ENCODE peak calls at places on chromosomes 7 and 10, in six cellular contexts. Y, B, L, Z, E and D are unnamed samples.

GRCh38 chr10:58842860-58843376 is 330.2 kb downstream of the BICC1 start:
- DNase-seq in Y (no peak), B (no peak), L (no peak), Z (no peak), E (no peak), D (no peak)

GRCh38 chr7:262251-262572 is 27.8 kb upstream of the FOXL3 start:
- DNase-seq in Y (no peak), B (no peak), L (no peak), Z (no peak), E (no peak), D (no peak)

GRCh38 chr10:91115618-91116390 is 104.7 kb upstream of the PCGF5 start:
- DNase-seq in Y (no peak), B (no peak), L (no peak), Z (no peak), E (no peak), D (no peak)

GRCh38 chr10:59865101-59865500 is 41.3 kb downstream of the CCDC6 start:
- DNase-seq in Y (peak; percentile 33), B (peak; percentile 70), L (peak; percentile 23), Z (peak; percentile 63), E (peak; percentile 79), D (peak; percentile 57)

GRCh38 chr10:95327367-95327766 is 36.6 kb upstream of the PDLIM1 start:
- DNase-seq in Y (peak; percentile 14), B (peak; percentile 51), L (no peak), Z (peak; percentile 65), E (peak; percentile 56), D (peak; percentile 52)

GRCh38 chr10:66637273-66638036 is 288.4 kb upstream of the LRRTM3 start:
- DNase-seq in Y (no peak), B (peak; percentile 28), L (peak; percentile 1), Z (no peak), E (no peak), D (no peak)

GRCh38 chr10:58385784-58386112 is 538 bp downstream of the TFAM start:
- DNase-seq in Y (peak; percentile 76), B (peak; percentile 45), L (peak; percentile 42), Z (peak; percentile 59), E (peak; percentile 6), D (peak; percentile 30)

GRCh38 chr10:72692897-72693598 is 1.1 kb downstream of the MCU start:
- DNase-seq in Y (peak; percentile 34), B (peak; percentile 26), L (no peak), Z (no peak), E (no peak), D (no peak)

GRCh38 chr7:102891693-102892261 is 21.0 kb upstream of the LRRC17 start:
- DNase-seq in Y (no peak), B (peak; percentile 69), L (peak; percentile 36), Z (no peak), E (peak; percentile 38), D (no peak)

GRCh38 chr7:46900312-46901263 is 681.3 kb downstream of the TNS3 start:
- DNase-seq in Y (no peak), B (no peak), L (no peak), Z (no peak), E (no peak), D (no peak)

GRCh38 chr10:6753644-6754043 is 173.6 kb upstream of the PRKCQ start:
- DNase-seq in Y (peak; percentile 76), B (no peak), L (no peak), Z (no peak), E (no peak), D (no peak)

GRCh38 chr7:128322040-128322643 is 21.6 kb downstream of the RBM28 start:
- DNase-seq in Y (peak; percentile 34), B (peak; percentile 37), L (peak; percentile 54), Z (no peak), E (peak; percentile 18), D (no peak)

GRCh38 chr7:55526770-55527169 is 45.5 kb downstream of the VOPP1 start:
- DNase-seq in Y (peak; percentile 85), B (no peak), L (no peak), Z (peak; percentile 72), E (no peak), D (no peak)

GRCh38 chr10:11135709-11136108 is 118.0 kb downstream of the CELF2 start:
- DNase-seq in Y (no peak), B (no peak), L (no peak), Z (no peak), E (no peak), D (no peak)

GRCh38 chr10:34967411-34967880 is 122.7 kb downstream of the CUL2 start:
- DNase-seq in Y (no peak), B (no peak), L (no peak), Z (no peak), E (peak; percentile 31), D (peak; percentile 60)

GRCh38 chr10:127467793-127468192 is 81.3 kb upstream of the NPS start:
- DNase-seq in Y (no peak), B (no peak), L (no peak), Z (no peak), E (no peak), D (no peak)

GRCh38 chr7:30584415-30584814 is 10.3 kb upstream of the GARS1 start:
- DNase-seq in Y (no peak), B (no peak), L (no peak), Z (no peak), E (no peak), D (no peak)

GRCh38 chr7:30583181-30583580 is 11.5 kb upstream of the GARS1 start:
- DNase-seq in Y (no peak), B (no peak), L (no peak), Z (no peak), E (no peak), D (no peak)

GRCh38 chr7:30585675-30586074 is 9.0 kb upstream of the GARS1 start:
- DNase-seq in Y (no peak), B (no peak), L (no peak), Z (no peak), E (no peak), D (no peak)

DNA sequence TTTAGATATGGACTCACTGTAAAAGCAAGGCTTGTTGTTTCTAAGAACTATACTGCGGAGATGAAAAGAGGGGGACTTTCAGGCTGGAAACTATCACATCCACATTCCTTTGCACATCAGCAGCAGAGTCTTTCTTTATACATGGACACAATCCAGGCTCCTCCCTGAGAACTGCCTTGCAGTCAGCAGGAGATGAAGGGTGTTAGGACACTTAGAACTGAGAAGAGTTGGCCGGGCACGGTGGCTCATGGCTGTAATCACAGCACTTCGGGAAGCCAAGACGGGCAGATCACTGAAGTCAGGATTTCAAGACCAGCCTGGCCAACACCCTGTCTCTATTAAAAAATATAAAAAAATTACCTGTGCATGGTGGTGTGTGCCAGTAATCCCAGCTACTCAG is 9.7 kb upstream of the GARS1 start:
- DNase-seq in Y (no peak), B (no peak), L (no peak), Z (no peak), E (no peak), D (no peak)
- H3K27ac ChIP-seq in Y (no peak overlapping the region), B (no peak overlapping the region), L (no peak overlapping the region), Z (no peak overlapping the region), E (no peak overlapping the region), D (no peak overlapping the region)

DNA sequence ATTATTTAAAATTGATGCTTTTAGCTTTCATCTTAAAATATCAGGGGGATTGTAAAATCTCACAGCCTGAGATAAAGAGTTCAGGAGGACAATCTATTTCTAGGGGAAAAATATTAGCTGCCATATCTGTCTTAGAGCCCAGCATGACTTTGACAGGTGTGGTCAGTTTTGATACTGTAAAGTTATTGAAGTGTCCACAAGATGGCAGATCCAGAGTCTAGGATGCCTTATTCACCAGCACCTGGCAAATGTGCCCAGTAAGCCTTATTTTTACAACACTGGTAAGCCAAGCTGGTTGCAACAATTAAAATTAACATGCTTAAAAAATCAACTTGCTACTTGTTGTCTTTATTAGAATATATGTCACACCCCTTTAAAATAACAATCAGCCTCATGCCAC is 579.3 kb downstream of the SH2D4B start:
- DNase-seq in Y (no peak), B (no peak), L (peak; percentile 9), Z (no peak), E (no peak), D (no peak)
- TF ChIP-seq CTCF in Y (peak; percentile 11), B (no peak), L (no peak), Z (no peak), E (no peak), D (no peak)

DNA sequence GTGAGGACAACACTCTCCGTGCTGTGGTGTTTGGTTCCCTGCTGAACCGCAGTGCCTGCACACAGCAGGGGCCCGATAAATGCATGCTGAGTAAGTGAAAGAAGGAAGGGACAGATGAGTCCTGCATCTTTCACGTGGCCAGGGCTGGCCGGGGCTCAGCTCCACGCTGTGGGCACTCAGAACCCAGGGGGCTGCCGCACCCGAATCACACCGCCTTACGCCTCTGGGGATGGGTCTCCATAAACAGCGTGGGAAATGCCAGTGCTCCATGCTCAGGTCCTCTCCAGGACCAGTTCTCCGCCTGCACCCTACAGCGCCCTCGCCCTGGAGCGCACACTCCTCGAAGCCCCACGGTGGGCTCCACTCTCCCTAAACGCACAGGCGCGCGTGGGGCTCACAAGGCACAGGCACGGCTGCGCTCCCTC is 38.1 kb downstream of the RASGEF1A start:
- DNase-seq in Y (no peak), B (no peak), L (no peak), Z (peak; percentile 47), E (no peak), D (no peak)
- H3K4me3 ChIP-seq in Y (peak overlapping the region; percentile 76), B (no peak overlapping the region), L (peak overlapping the region; percentile 79), Z (peak overlapping the region; percentile 52), E (no peak overlapping the region), D (no peak overlapping the region)

GRCh38 chr7:139675127-139676110 is 102.4 kb downstream of the HIPK2 start:
- DNase-seq in Y (no peak), B (no peak), L (no peak), Z (no peak), E (peak; percentile 48), D (no peak)
- H3K27ac ChIP-seq in Y (no peak overlapping the region), B (no peak overlapping the region), L (peak overlapping the region; percentile 54), Z (no peak overlapping the region), E (peak overlapping the region; percentile 62), D (peak overlapping the region; percentile 40)

DNA sequence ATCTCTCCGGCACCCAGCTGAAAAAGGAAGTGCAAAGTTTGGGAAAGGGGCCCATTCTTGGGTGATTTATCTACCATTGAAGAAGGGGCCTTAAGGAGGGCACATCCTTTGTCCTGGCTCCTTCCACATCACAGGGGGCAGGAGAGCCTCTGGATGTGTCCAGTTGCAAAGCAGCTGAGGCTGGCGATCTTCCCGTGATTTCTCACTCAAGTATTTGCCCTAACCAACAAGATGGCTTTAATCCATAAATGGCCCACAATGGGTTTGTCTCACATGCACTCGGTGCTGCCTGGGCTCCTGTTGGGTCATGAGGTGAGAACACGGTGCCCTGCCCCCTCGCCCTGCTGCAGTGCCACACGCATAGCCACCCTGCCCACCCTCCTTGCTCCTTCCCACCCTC is 14.2 kb upstream of the FRMPD2 start:
- DNase-seq in Y (no peak), B (no peak), L (no peak), Z (no peak), E (no peak), D (no peak)
- TF ChIP-seq CTCF in Y (no peak), B (no peak), L (no peak), Z (no peak), E (no peak), D (no peak)

DNA sequence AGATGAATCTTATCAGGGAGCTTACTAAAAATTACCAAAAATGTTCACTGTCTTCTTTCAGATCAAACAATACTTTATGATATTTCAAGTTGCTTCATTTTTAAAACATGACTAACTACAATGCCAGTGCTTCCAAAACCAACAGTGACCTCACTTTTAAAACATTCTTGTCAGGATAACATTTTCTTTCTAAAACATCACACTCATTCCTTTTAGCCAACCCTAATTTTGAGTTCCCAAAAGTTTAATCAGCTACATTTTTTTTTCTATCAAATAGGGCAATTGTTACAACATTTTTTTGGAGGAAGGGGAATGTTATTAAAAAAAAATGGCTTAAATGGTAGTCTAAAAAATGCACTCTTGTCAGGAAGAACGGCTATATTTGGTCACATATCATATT is 37.3 kb downstream of the RTKN2 start:
- DNase-seq in Y (no peak), B (peak; percentile 56), L (peak; percentile 36), Z (no peak), E (no peak), D (no peak)
- H3K4me3 ChIP-seq in Y (no peak overlapping the region), B (no peak overlapping the region), L (no peak overlapping the region), Z (no peak overlapping the region), E (no peak overlapping the region), D (no peak overlapping the region)